ENCODE peak calls at places on chromosomes 6 and 20, in nine cellular contexts. One of them, this sample, is unnamed.

GRCh38 chr6:9143140-9143539 is 707.8 kb upstream of the SLC35B3 start:
- DNase-seq in heart left ventricle: no peak
- DNase-seq in heart right ventricle: no peak
- DNase-seq in AG10803: no peak
- DNase-seq in fibroblast of lung: no peak
- DNase-seq in thoracic aorta: no peak
- DNase-seq in epithelial cell of esophagus: peak; percentile 20
- DNase-seq in astrocyte of the cerebellum: no peak
- DNase-seq in spleen: no peak
- DNase-seq in this sample: no peak

GRCh38 chr20:21180248-21180647 is 54.4 kb downstream of the KIZ start:
- DNase-seq in heart left ventricle: no peak
- DNase-seq in heart right ventricle: no peak
- DNase-seq in AG10803: no peak
- DNase-seq in fibroblast of lung: no peak
- DNase-seq in thoracic aorta: no peak
- DNase-seq in epithelial cell of esophagus: no peak
- DNase-seq in astrocyte of the cerebellum: no peak
- DNase-seq in spleen: no peak
- DNase-seq in this sample: no peak

GRCh38 chr6:170269873-170270541 is 20.9 kb downstream of the DLL1 start:
- DNase-seq in heart left ventricle: peak; percentile 9
- DNase-seq in heart right ventricle: no peak
- DNase-seq in AG10803: peak; percentile 42
- DNase-seq in fibroblast of lung: no peak
- DNase-seq in thoracic aorta: no peak
- DNase-seq in epithelial cell of esophagus: no peak
- DNase-seq in astrocyte of the cerebellum: no peak
- DNase-seq in spleen: no peak
- DNase-seq in this sample: no peak

GRCh38 chr6:6699741-6700367 is 111.3 kb downstream of the LY86 start:
- DNase-seq in heart left ventricle: peak; percentile 90
- DNase-seq in heart right ventricle: peak; percentile 52
- DNase-seq in AG10803: peak; percentile 99
- DNase-seq in fibroblast of lung: peak; percentile 98
- DNase-seq in thoracic aorta: peak; percentile 55
- DNase-seq in epithelial cell of esophagus: peak; percentile 99
- DNase-seq in astrocyte of the cerebellum: peak; percentile 89
- DNase-seq in spleen: no peak
- DNase-seq in this sample: peak; percentile 98

GRCh38 chr6:108578595-108579038 is 17.9 kb downstream of the FOXO3 start:
- DNase-seq in heart left ventricle: no peak
- DNase-seq in heart right ventricle: no peak
- DNase-seq in AG10803: peak; percentile 49
- DNase-seq in fibroblast of lung: no peak
- DNase-seq in thoracic aorta: no peak
- DNase-seq in epithelial cell of esophagus: peak; percentile 36
- DNase-seq in astrocyte of the cerebellum: no peak
- DNase-seq in spleen: no peak
- DNase-seq in this sample: no peak

GRCh38 chr6:130625825-130626500 is 201.2 kb upstream of the SMLR1 start:
- DNase-seq in heart left ventricle: no peak
- DNase-seq in heart right ventricle: no peak
- DNase-seq in AG10803: peak; percentile 87
- DNase-seq in fibroblast of lung: peak; percentile 44
- DNase-seq in thoracic aorta: no peak
- DNase-seq in epithelial cell of esophagus: peak; percentile 13
- DNase-seq in astrocyte of the cerebellum: no peak
- DNase-seq in spleen: no peak
- DNase-seq in this sample: peak; percentile 66

GRCh38 chr6:67362976-67363375 is 1272.1 kb upstream of the ADGRB3 start:
- DNase-seq in heart left ventricle: no peak
- DNase-seq in heart right ventricle: no peak
- DNase-seq in AG10803: no peak
- DNase-seq in fibroblast of lung: no peak
- DNase-seq in thoracic aorta: no peak
- DNase-seq in epithelial cell of esophagus: peak; percentile 13
- DNase-seq in astrocyte of the cerebellum: no peak
- DNase-seq in spleen: no peak
- DNase-seq in this sample: no peak

GRCh38 chr6:26270903-26271639 is 93.9 kb upstream of the BTN3A2 start:
- DNase-seq in heart left ventricle: peak; percentile 33
- DNase-seq in heart right ventricle: peak; percentile 29
- DNase-seq in AG10803: peak; percentile 82
- DNase-seq in fibroblast of lung: peak; percentile 93
- DNase-seq in thoracic aorta: no peak
- DNase-seq in epithelial cell of esophagus: peak; percentile 89
- DNase-seq in astrocyte of the cerebellum: peak; percentile 85
- DNase-seq in spleen: peak; percentile 87
- DNase-seq in this sample: peak; percentile 94

DNA sequence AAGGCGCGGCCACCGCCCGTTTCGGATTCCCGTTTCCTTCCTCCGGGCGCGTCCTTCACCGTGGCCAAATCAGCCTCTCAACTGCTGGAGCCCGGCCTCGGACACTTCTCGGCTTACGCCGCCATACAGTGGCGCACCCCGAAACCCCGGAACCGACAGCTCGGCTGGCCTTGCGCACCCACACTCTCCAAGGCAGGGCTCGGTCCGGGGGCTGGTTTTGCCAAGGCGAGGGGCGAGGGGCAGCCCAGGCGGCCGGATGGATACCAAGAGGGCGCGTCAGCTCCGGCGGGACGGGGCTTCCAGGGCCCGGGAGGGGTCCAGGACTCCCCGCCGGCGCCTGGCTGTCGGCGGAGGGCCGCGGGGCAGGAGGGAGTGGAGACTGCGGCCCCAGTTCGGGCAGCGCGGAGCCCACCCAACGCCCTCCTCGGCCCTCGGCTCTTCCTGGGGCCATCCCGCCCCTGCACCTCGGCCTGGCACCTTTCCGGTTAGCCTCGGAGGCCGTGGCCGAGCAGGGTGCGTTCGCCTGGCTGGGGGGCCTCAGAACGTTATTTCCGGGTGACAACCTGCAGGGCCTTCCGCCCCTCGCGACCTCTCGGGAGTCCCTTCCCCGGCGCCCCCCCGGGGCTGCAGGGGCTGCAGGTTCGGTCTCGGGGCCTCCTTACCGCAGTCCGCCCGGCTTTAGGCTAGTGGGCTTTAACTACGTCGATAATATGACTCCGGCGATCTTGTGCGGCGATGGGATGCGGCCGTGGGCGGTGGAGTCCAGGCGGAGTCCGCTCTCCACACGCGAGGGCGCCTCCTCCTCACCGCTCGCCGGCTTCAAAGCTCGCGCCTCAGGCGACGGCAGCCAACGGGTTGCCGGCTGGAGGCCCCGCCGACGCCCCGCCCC is 697 bp upstream of the CEP43 start:
- DNase-seq in heart left ventricle: peak; percentile 37
- DNase-seq in heart right ventricle: peak; percentile 33
- DNase-seq in AG10803: peak; percentile 5
- DNase-seq in fibroblast of lung: no peak
- DNase-seq in thoracic aorta: no peak
- DNase-seq in epithelial cell of esophagus: peak; percentile 20
- DNase-seq in astrocyte of the cerebellum: peak; percentile 85
- DNase-seq in spleen: peak; percentile 91
- DNase-seq in this sample: no peak
- TF ChIP-seq CTCF in heart left ventricle: no peak
- TF ChIP-seq CTCF in heart right ventricle: no peak
- TF ChIP-seq CTCF in AG10803: no peak
- TF ChIP-seq CTCF in fibroblast of lung: no peak
- TF ChIP-seq CTCF in thoracic aorta: no peak
- TF ChIP-seq CTCF in epithelial cell of esophagus: no peak
- TF ChIP-seq CTCF in astrocyte of the cerebellum: no peak
- TF ChIP-seq CTCF in spleen: no peak
- TF ChIP-seq CTCF in this sample: no peak

DNA sequence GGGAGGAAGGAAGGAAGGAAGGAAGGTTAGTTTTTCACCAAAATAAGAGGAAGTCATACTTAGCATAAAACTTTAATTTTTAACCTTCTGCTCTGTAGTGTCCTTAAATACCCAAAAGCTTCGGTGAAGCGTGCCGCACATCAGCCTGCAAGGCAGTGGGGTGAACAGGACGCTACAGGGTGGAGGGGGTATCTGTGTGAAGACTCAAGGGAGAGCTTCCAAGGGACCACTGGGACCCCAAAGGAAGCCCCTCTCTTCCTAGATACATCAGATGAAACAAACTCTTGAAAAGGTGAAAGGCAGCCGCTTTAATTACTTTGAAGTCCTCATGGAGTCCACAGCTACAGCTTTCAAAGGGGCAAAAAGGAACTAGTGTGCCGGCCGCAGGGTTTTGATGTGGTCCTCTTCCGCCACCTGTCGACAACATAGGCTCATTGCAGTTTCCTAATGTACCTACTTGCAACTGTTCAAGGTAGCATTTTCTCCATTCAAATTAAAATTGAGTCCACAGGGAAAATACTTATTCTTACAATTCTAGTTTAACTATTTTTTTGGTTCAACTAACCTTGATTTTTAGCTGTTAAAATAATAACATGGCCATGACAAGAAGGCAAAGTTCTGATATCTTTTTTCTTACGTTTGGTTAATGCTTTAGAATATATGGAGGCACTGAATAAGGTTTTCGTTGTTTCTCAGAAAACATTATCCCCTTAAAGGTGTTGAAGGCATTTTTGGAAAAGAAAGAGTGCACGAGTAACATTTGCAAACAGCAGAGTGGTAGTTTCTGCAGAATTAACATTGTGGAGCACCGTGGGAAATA is 135.0 kb upstream of the RIPOR2 start:
- DNase-seq in heart left ventricle: peak; percentile 77
- DNase-seq in heart right ventricle: peak; percentile 44
- DNase-seq in AG10803: peak; percentile 79
- DNase-seq in fibroblast of lung: peak; percentile 83
- DNase-seq in thoracic aorta: peak; percentile 36
- DNase-seq in epithelial cell of esophagus: peak; percentile 81
- DNase-seq in astrocyte of the cerebellum: peak; percentile 81
- DNase-seq in spleen: peak; percentile 90
- DNase-seq in this sample: peak; percentile 71
- H3K4me3 ChIP-seq in heart left ventricle: no peak overlapping the region
- H3K4me3 ChIP-seq in heart right ventricle: no peak overlapping the region
- H3K4me3 ChIP-seq in AG10803: peak overlapping the region; percentile 10
- H3K4me3 ChIP-seq in fibroblast of lung: no peak overlapping the region
- H3K4me3 ChIP-seq in thoracic aorta: peak overlapping the region; percentile 39
- H3K4me3 ChIP-seq in epithelial cell of esophagus: no peak overlapping the region
- H3K4me3 ChIP-seq in astrocyte of the cerebellum: no peak overlapping the region
- H3K4me3 ChIP-seq in spleen: no peak overlapping the region
- H3K4me3 ChIP-seq in this sample: no peak overlapping the region

GRCh38 chr6:113970808-113971676 is at the start of gene HDAC2:
- DNase-seq in heart left ventricle: peak; percentile 91
- DNase-seq in heart right ventricle: peak; percentile 90
- DNase-seq in AG10803: peak; percentile 73
- DNase-seq in fibroblast of lung: peak; percentile 83
- DNase-seq in thoracic aorta: peak; percentile 26
- DNase-seq in epithelial cell of esophagus: peak; percentile 76
- DNase-seq in astrocyte of the cerebellum: no peak
- DNase-seq in spleen: peak; percentile 97
- DNase-seq in this sample: peak; percentile 59
- TF ChIP-seq CTCF in heart left ventricle: no peak
- TF ChIP-seq CTCF in heart right ventricle: no peak
- TF ChIP-seq CTCF in AG10803: no peak
- TF ChIP-seq CTCF in fibroblast of lung: no peak
- TF ChIP-seq CTCF in thoracic aorta: no peak
- TF ChIP-seq CTCF in epithelial cell of esophagus: no peak
- TF ChIP-seq CTCF in astrocyte of the cerebellum: no peak
- TF ChIP-seq CTCF in spleen: no peak
- TF ChIP-seq CTCF in this sample: no peak

DNA sequence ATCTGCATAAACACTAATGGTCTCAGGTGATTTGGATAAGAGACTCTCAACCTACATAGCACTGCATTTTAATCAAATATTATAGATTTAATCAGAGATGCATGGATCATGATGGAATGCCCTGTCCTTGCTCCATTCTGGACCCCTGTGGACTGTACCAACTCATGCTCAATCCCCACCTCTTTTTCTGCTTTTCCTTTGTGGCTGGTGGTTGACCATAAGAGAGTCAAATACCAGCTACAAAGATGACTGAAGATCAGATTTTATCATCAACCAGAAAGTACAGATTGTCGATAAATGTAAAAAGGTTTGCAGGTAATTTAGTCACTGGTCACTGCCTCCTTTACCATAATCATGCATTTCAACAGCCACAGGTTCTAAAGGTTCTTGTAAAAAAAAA is 116.2 kb downstream of the ME1 start:
- DNase-seq in heart left ventricle: no peak
- DNase-seq in heart right ventricle: no peak
- DNase-seq in AG10803: no peak
- DNase-seq in fibroblast of lung: no peak
- DNase-seq in thoracic aorta: no peak
- DNase-seq in epithelial cell of esophagus: no peak
- DNase-seq in astrocyte of the cerebellum: no peak
- DNase-seq in spleen: no peak
- DNase-seq in this sample: no peak
- H3K4me3 ChIP-seq in heart left ventricle: no peak overlapping the region
- H3K4me3 ChIP-seq in heart right ventricle: no peak overlapping the region
- H3K4me3 ChIP-seq in AG10803: no peak overlapping the region
- H3K4me3 ChIP-seq in fibroblast of lung: no peak overlapping the region
- H3K4me3 ChIP-seq in thoracic aorta: no peak overlapping the region
- H3K4me3 ChIP-seq in epithelial cell of esophagus: no peak overlapping the region
- H3K4me3 ChIP-seq in astrocyte of the cerebellum: no peak overlapping the region
- H3K4me3 ChIP-seq in spleen: no peak overlapping the region
- H3K4me3 ChIP-seq in this sample: no peak overlapping the region

DNA sequence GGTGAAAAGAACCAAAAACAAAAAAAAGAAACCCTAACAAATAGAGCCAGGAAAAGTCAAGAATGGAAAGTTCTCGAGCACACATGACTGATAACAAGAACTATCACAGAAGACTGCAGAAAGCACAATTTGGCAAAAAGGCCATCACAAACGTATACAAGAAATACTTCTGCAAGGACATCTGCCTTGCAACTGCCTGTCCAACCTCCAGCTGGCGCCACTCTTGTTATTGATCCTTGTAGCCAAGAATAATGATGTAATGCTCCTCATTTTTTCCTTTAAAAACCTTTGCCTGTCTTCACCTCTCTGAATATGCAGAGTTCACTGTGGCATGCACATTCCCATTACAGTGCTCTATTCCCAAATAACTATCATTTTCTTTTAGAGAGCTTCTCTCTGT is 87.9 kb upstream of the BMP5 start:
- DNase-seq in heart left ventricle: no peak
- DNase-seq in heart right ventricle: no peak
- DNase-seq in AG10803: peak; percentile 2
- DNase-seq in fibroblast of lung: peak; percentile 17
- DNase-seq in thoracic aorta: no peak
- DNase-seq in epithelial cell of esophagus: peak; percentile 26
- DNase-seq in astrocyte of the cerebellum: no peak
- DNase-seq in spleen: no peak
- DNase-seq in this sample: no peak
- TF ChIP-seq CTCF in heart left ventricle: no peak
- TF ChIP-seq CTCF in heart right ventricle: no peak
- TF ChIP-seq CTCF in AG10803: peak; percentile 41
- TF ChIP-seq CTCF in fibroblast of lung: no peak
- TF ChIP-seq CTCF in thoracic aorta: no peak
- TF ChIP-seq CTCF in epithelial cell of esophagus: peak; percentile 46
- TF ChIP-seq CTCF in astrocyte of the cerebellum: peak; percentile 28
- TF ChIP-seq CTCF in spleen: no peak
- TF ChIP-seq CTCF in this sample: peak; percentile 43

DNA sequence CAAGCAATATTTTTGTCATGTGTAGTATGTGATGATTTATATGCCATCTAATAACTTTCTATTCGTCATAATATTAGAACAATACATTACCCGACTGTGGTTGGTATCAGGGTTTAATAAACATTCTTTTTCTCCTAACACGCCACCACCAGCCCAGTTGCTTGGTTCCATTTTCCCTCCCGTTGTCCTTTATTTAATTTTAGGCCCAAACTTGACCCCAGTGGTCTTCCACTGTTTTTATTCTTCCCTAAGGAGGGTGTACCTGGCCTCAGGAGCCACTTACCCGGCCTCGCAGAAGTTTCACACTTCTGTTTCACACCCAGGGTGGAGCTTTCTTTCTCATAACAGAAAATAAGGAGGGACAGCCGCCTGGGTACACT is 33.1 kb upstream of the PIM1 start:
- DNase-seq in heart left ventricle: no peak
- DNase-seq in heart right ventricle: no peak
- DNase-seq in AG10803: no peak
- DNase-seq in fibroblast of lung: no peak
- DNase-seq in thoracic aorta: no peak
- DNase-seq in epithelial cell of esophagus: no peak
- DNase-seq in astrocyte of the cerebellum: no peak
- DNase-seq in spleen: no peak
- DNase-seq in this sample: no peak
- H3K4me3 ChIP-seq in heart left ventricle: no peak overlapping the region
- H3K4me3 ChIP-seq in heart right ventricle: no peak overlapping the region
- H3K4me3 ChIP-seq in AG10803: no peak overlapping the region
- H3K4me3 ChIP-seq in fibroblast of lung: no peak overlapping the region
- H3K4me3 ChIP-seq in thoracic aorta: peak overlapping the region; percentile 37
- H3K4me3 ChIP-seq in epithelial cell of esophagus: no peak overlapping the region
- H3K4me3 ChIP-seq in astrocyte of the cerebellum: peak overlapping the region; percentile 30
- H3K4me3 ChIP-seq in spleen: no peak overlapping the region
- H3K4me3 ChIP-seq in this sample: peak overlapping the region; percentile 26